ENCODE peak calls at places on chromosomes 2 and 18, in ten cellular contexts. G is AG04450, R is NT2/D1, U is stomach, Z is endodermal cell, E is mesenchymal stem cell, N is bronchial epithelial cell, K is IMR-90, Y is pancreas, X is HCT116. W is an unnamed sample. For H3K27me3, the result is how much of the 10 kb centered on the place peaks cover.

GRCh38 chr18:68660355-68661183 is 54.3 kb downstream of the TMX3 start:
- DNase-seq in E (peak), U (no peak), K (peak), R (peak), X (peak), Y (no peak), Z (no peak), N (peak), G (no peak), W (no peak)

GRCh38 chr2:102366406-102367112 is 11.0 kb downstream of the IL18R1 start:
- DNase-seq in N (no peak), Y (no peak), R (no peak), K (no peak), X (no peak), E (no peak), Z (no peak), G (no peak), U (no peak), W (no peak)

GRCh38 chr2:170639635-170640034 is 75.5 kb upstream of the SP5 start:
- DNase-seq in Y (no peak), N (no peak), U (no peak), Z (no peak), X (no peak), G (no peak), E (no peak), K (no peak), R (no peak), W (no peak)

GRCh38 chr2:43038034-43038719 is 188.2 kb downstream of the ZFP36L2 start:
- DNase-seq in Z (no peak), E (peak), U (no peak), K (peak), R (no peak), X (no peak), N (no peak), Y (no peak), G (no peak), W (no peak)

GRCh38 chr2:121095257-121096080 is 189.5 kb downstream of the TFCP2L1 start:
- DNase-seq in N (peak), R (peak), X (peak), G (no peak), Y (peak), U (peak), E (peak), K (peak), Z (peak), W (peak)

GRCh38 chr2:39124770-39125075 is 3.9 kb upstream of the SOS1 start:
- DNase-seq in Z (no peak), N (no peak), G (no peak), E (no peak), K (no peak), X (no peak), U (no peak), R (no peak), Y (no peak), W (peak)

GRCh38 chr2:133532919-133533318 is 35.3 kb downstream of the NCKAP5 start:
- DNase-seq in R (no peak), X (no peak), K (peak), Z (no peak), N (peak), U (no peak), G (no peak), Y (no peak), E (no peak), W (no peak)

GRCh38 chr2:25204190-25204838 is 35.9 kb upstream of the POMC start:
- DNase-seq in Y (no peak), G (no peak), U (no peak), K (no peak), R (no peak), E (no peak), N (no peak), Z (peak), X (no peak), W (no peak)

GRCh38 chr2:238899386-238899785 is 51.5 kb downstream of the TWIST2 start:
- DNase-seq in N (no peak), U (no peak), Y (no peak), Z (no peak), E (no peak), X (no peak), G (no peak), K (no peak), R (no peak), W (no peak)

GRCh38 chr2:54360055-54360792 is 95.9 kb upstream of the SPTBN1 start:
- DNase-seq in Z (no peak), E (peak), N (peak), Y (peak), R (no peak), X (no peak), G (peak), U (no peak), K (peak), W (peak)

GRCh38 chr2:42978887-42979415 is 186.6 kb upstream of the HAAO start:
- DNase-seq in X (no peak), G (no peak), E (no peak), R (no peak), K (no peak), U (no peak), Z (no peak), Y (no peak), N (no peak), W (no peak)

GRCh38 chr18:12038082-12038660 is 55.5 kb upstream of the ANKRD62 start:
- DNase-seq in R (no peak), K (no peak), G (no peak), Y (peak), U (peak), N (peak), X (no peak), Z (peak), E (no peak), W (peak)

GRCh38 chr2:47336259-47337238 is 66.4 kb upstream of the MSH2 start:
- DNase-seq in R (no peak), G (no peak), Z (peak), K (peak), U (no peak), Y (no peak), X (no peak), N (no peak), E (no peak), W (no peak)

GRCh38 chr2:16640867-16641266 is 24.8 kb downstream of the CYRIA start:
- DNase-seq in Y (no peak), Z (no peak), N (no peak), G (no peak), U (no peak), E (peak), X (no peak), K (peak), R (no peak), W (peak)

GRCh38 chr18:36817039-36817438 is 11.8 kb downstream of the TPGS2 start:
- DNase-seq in Z (no peak), N (no peak), G (no peak), R (no peak), E (no peak), Y (no peak), U (no peak), K (no peak), X (no peak), W (peak)

GRCh38 chr2:186125156-186125555 is 360.9 kb upstream of the ZC3H15 start:
- DNase-seq in G (no peak), U (no peak), E (peak), K (no peak), Y (no peak), N (no peak), R (peak), X (no peak), Z (no peak), W (no peak)

GRCh38 chr18:55287146-55287806 is 300.7 kb downstream of the TCF4 start:
- DNase-seq in Y (no peak), K (no peak), E (no peak), U (no peak), R (no peak), G (no peak), X (no peak), N (no peak), Z (no peak), W (no peak)

GRCh38 chr2:133937669-133938068 is 316.2 kb upstream of the MGAT5 start:
- DNase-seq in Z (no peak), G (no peak), K (peak), R (no peak), X (no peak), U (no peak), Y (no peak), N (no peak), E (no peak), W (no peak)

GRCh38 chr2:71690876-71691275 is 237.5 kb downstream of the DYSF start:
- DNase-seq in U (no peak), G (no peak), K (no peak), R (no peak), N (no peak), E (no peak), Z (peak), X (no peak), Y (no peak), W (no peak)

GRCh38 chr18:58314284-58314683 is 270.3 kb downstream of the NEDD4L start:
- DNase-seq in U (peak), R (no peak), E (peak), Z (no peak), Y (peak), G (peak), X (peak), N (peak), K (peak), W (no peak)

GRCh38 chr18:48073231-48073930 is 142.9 kb upstream of the SMAD2 start:
- DNase-seq in U (no peak), R (no peak), X (no peak), G (no peak), E (no peak), Z (no peak), N (peak), Y (no peak), K (no peak), W (no peak)

GRCh38 chr2:215713393-215713792 is 277.5 kb upstream of the FN1 start:
- DNase-seq in N (peak), R (no peak), K (peak), X (no peak), U (no peak), Z (no peak), E (peak), Y (no peak), G (peak), W (no peak)

GRCh38 chr2:151260492-151261239 is 997 bp downstream of the RBM43 start:
- DNase-seq in R (no peak), N (peak), X (no peak), Z (no peak), E (no peak), Y (no peak), G (no peak), K (peak), U (no peak), W (no peak)

GRCh38 chr2:38671946-38672345 is 6.0 kb downstream of the GALM start:
- DNase-seq in X (no peak), N (no peak), K (no peak), G (no peak), U (no peak), Y (no peak), Z (peak), R (no peak), E (no peak), W (no peak)

GRCh38 chr2:173359231-173359630 is 4.6 kb downstream of the CDCA7 start:
- DNase-seq in Y (no peak), E (no peak), G (no peak), X (no peak), R (no peak), N (no peak), U (no peak), Z (no peak), K (peak), W (no peak)

GRCh38 chr18:45556217-45556616 is 59.1 kb upstream of the SLC14A2 start:
- DNase-seq in X (no peak), R (no peak), Z (no peak), G (no peak), E (no peak), K (no peak), Y (no peak), U (no peak), N (no peak), W (no peak)

GRCh38 chr18:45557779-45558178 is 57.5 kb upstream of the SLC14A2 start:
- DNase-seq in E (no peak), R (no peak), N (no peak), Z (no peak), X (no peak), K (no peak), Y (no peak), U (no peak), G (no peak), W (no peak)

GRCh38 chr18:45551417-45551816 is 63.9 kb upstream of the SLC14A2 start:
- DNase-seq in R (no peak), U (no peak), K (no peak), Y (no peak), Z (no peak), E (no peak), G (no peak), N (no peak), X (no peak), W (no peak)

GRCh38 chr18:45557296-45557695 is 58.0 kb upstream of the SLC14A2 start:
- DNase-seq in Z (no peak), N (peak), G (no peak), K (no peak), U (no peak), Y (no peak), E (no peak), R (no peak), X (no peak), W (no peak)

GRCh38 chr18:45554070-45554767 is 61.1 kb upstream of the SLC14A2 start:
- DNase-seq in R (no peak), X (no peak), U (no peak), N (no peak), Y (no peak), E (no peak), G (no peak), K (no peak), Z (no peak), W (peak)
- H3K4me3 ChIP-seq in R (no peak), X (no peak), U (no peak), N (no peak), Y (no peak), E (no peak), G (no peak), K (no peak), Z (no peak), W (no peak)

DNA sequence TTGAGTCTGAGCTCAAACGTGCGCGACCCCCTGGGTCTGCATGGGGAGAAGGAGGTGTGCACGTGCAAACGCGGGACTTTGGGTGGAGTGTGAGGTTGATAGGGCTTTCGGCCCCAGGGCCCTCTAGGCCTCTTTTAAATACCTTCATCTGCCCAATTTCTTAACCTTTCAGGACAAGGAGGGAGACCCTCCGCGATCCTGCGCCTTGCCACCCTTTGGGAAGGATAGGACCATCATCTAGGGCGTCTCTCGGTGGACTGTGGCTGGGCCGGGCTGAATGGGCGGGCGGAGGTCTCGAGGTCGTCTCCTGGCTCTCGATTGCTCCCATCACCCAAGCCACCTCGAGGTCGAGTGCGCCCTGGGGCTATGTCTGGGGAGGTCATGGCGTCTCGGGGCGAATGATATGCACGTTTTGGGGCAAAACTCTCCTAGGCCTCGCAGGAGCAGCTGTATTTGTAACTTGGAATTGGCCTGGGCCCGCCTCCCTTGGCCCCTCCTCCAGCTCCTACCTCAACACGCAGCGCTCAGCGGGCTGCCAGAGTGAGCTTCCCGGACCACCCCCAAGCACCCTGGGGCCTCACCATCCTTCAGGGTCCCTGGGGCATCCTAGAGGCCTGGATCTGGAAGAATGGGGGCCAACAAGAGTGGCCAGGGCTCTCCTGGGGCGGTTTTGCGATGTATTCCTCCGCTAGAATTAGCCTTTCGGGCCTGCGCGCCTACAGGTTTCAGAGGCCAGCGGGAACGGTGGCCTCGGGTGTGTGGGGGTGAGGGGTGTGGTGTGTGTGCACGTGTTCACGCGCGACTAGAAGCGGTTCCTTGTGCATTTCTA is 8.7 kb upstream of the SIX3 start:
- DNase-seq in G (no peak), X (no peak), N (no peak), E (no peak), R (no peak), Z (peak), U (no peak), Y (no peak), K (no peak), W (no peak)
- H3K27me3 ChIP-seq in G (half or more), X (under half), N (half or more), E (half or more), R (half or more), Z (half or more), U (half or more), Y (under half), K (half or more), W (half or more)

GRCh38 chr18:5895300-5895885 is at the start of gene TMEM200C:
- DNase-seq in X (no peak), Z (peak), G (no peak), U (no peak), Y (no peak), R (no peak), E (peak), N (no peak), K (peak), W (peak)

GRCh38 chr18:5892772-5893431 is 2.4 kb downstream of the TMEM200C start:
- DNase-seq in G (no peak), Z (no peak), X (no peak), N (no peak), E (no peak), Y (no peak), K (peak), R (no peak), U (no peak), W (no peak)

GRCh38 chr18:5894215-5894612 is 1.1 kb downstream of the TMEM200C start:
- DNase-seq in E (no peak), X (no peak), Y (no peak), R (no peak), Z (no peak), U (no peak), N (no peak), K (peak), G (no peak), W (no peak)

GRCh38 chr18:5894613-5895299 is 566 bp downstream of the TMEM200C start:
- DNase-seq in N (no peak), Z (peak), G (no peak), X (no peak), E (no peak), K (peak), R (no peak), U (no peak), Y (no peak), W (peak)

DNA sequence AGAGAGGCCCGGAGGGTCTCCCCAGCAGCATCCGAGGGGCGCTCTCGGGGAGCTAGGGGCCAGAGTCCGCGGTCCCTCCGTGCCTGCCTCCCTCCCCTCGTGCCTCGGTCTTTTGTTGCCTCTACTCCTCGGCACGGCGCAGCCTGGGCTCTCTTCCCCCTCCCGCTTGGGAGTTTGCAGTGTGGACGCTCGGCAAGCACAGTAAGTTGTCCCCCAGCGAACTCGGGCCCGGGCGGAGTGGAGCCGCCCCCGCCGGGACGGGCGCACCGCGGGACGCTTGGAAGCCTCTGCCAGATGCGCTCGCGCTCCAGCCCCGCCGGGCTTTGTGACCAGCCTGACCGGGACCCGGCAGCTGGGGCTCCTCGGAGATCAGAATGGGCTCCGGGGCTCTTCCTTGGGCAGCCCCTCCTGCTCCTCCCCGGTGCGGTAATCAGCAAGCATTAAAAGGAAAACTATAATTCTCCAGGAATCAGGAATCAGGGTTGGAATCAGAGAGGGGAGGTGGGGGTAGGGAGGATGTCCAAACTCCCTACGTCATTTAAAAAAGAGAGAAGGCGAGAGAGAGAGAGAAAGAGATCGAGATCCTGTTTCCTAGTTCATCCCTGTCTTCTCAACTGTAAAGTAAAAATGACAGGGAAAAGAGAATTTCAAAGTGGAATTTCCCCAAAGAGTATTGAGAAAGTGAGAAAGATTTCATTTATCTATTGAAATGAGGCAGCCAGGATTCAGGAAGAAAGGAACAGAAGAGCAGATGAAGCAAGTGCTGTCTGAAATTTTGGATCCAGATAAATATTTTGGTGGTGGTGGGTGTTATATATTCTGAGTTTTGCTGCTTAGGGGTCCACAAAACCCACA is 791 bp upstream of the TMEM200C start:
- DNase-seq in K (peak), G (no peak), X (no peak), R (no peak), U (no peak), E (peak), Y (no peak), N (no peak), Z (peak), W (peak)
- H3K4me3 ChIP-seq in K (peak), G (peak), X (no peak), R (peak), U (peak), E (peak), Y (no peak), N (no peak), Z (peak), W (peak)

GRCh38 chr2:60570281-60570680 is 16.8 kb upstream of the BCL11A start:
- DNase-seq in X (no peak), Z (no peak), N (peak), G (no peak), Y (no peak), E (no peak), U (no peak), K (no peak), R (no peak), W (no peak)
- H3K27me3 ChIP-seq in X (half or more), Z (half or more), N (under half), G (under half), Y (under half), E (half or more), U (under half), K (under half), R (under half), W (half or more)

W was measured in heart right ventricle.